ENCODE peak calls at places on chromosomes 11 and 22, in ten cellular contexts. One of them, this sample, is unnamed.

GRCh38 chr11:72821920-72822799 is 7.9 kb downstream of the ATG16L2 start:
- DNase-seq in naive thymus-derived CD4-positive, alpha-beta T cell: peak; percentile 74
- DNase-seq in RPMI7951: peak; percentile 80
- DNase-seq in stimulated activated CD8-positive, alpha-beta memory T cell treated with anti-CD3 and anti-CD28 coated beads, Interleukin-4, amount 100 ng/mL, for 48 hours: peak; percentile 83
- DNase-seq in substantia nigra: peak; percentile 70
- DNase-seq in GM19239: no peak
- DNase-seq in fibroblast of gingiva: peak; percentile 76
- DNase-seq in GM12891: no peak
- DNase-seq in left ventricle myocardium inferior: peak; percentile 88
- DNase-seq in Kasumi-1: no peak
- DNase-seq in this sample: peak; percentile 94

GRCh38 chr11:74453373-74453975 is 13.9 kb downstream of the KCNE3 start:
- DNase-seq in left ventricle myocardium inferior: peak; percentile 57
- DNase-seq in stimulated activated CD8-positive, alpha-beta memory T cell treated with anti-CD3 and anti-CD28 coated beads, Interleukin-4, amount 100 ng/mL, for 48 hours: peak; percentile 83
- DNase-seq in naive thymus-derived CD4-positive, alpha-beta T cell: peak; percentile 7
- DNase-seq in substantia nigra: no peak
- DNase-seq in Kasumi-1: peak; percentile 72
- DNase-seq in GM19239: peak; percentile 43
- DNase-seq in RPMI7951: peak; percentile 54
- DNase-seq in GM12891: peak; percentile 50
- DNase-seq in fibroblast of gingiva: peak; percentile 50
- DNase-seq in this sample: peak; percentile 70

GRCh38 chr11:68329496-68329895 is 17.1 kb downstream of the LRP5 start:
- DNase-seq in GM12891: no peak
- DNase-seq in Kasumi-1: no peak
- DNase-seq in stimulated activated CD8-positive, alpha-beta memory T cell treated with anti-CD3 and anti-CD28 coated beads, Interleukin-4, amount 100 ng/mL, for 48 hours: no peak
- DNase-seq in RPMI7951: no peak
- DNase-seq in naive thymus-derived CD4-positive, alpha-beta T cell: no peak
- DNase-seq in left ventricle myocardium inferior: no peak
- DNase-seq in GM19239: no peak
- DNase-seq in fibroblast of gingiva: no peak
- DNase-seq in substantia nigra: no peak
- DNase-seq in this sample: no peak

GRCh38 chr11:3954448-3955298 is 99.2 kb downstream of the STIM1 start:
- DNase-seq in GM19239: no peak
- DNase-seq in stimulated activated CD8-positive, alpha-beta memory T cell treated with anti-CD3 and anti-CD28 coated beads, Interleukin-4, amount 100 ng/mL, for 48 hours: no peak
- DNase-seq in fibroblast of gingiva: peak; percentile 12
- DNase-seq in left ventricle myocardium inferior: no peak
- DNase-seq in substantia nigra: no peak
- DNase-seq in GM12891: no peak
- DNase-seq in Kasumi-1: no peak
- DNase-seq in naive thymus-derived CD4-positive, alpha-beta T cell: no peak
- DNase-seq in RPMI7951: peak; percentile 21
- DNase-seq in this sample: no peak

GRCh38 chr22:23684051-23684450 is 6.8 kb upstream of the RGL4 start:
- DNase-seq in RPMI7951: no peak
- DNase-seq in naive thymus-derived CD4-positive, alpha-beta T cell: no peak
- DNase-seq in fibroblast of gingiva: no peak
- DNase-seq in Kasumi-1: no peak
- DNase-seq in left ventricle myocardium inferior: no peak
- DNase-seq in GM19239: no peak
- DNase-seq in substantia nigra: no peak
- DNase-seq in stimulated activated CD8-positive, alpha-beta memory T cell treated with anti-CD3 and anti-CD28 coated beads, Interleukin-4, amount 100 ng/mL, for 48 hours: no peak
- DNase-seq in GM12891: no peak
- DNase-seq in this sample: no peak

GRCh38 chr11:110207089-110207488 is 89.3 kb downstream of the RDX start:
- DNase-seq in stimulated activated CD8-positive, alpha-beta memory T cell treated with anti-CD3 and anti-CD28 coated beads, Interleukin-4, amount 100 ng/mL, for 48 hours: no peak
- DNase-seq in substantia nigra: no peak
- DNase-seq in GM19239: no peak
- DNase-seq in Kasumi-1: no peak
- DNase-seq in RPMI7951: no peak
- DNase-seq in naive thymus-derived CD4-positive, alpha-beta T cell: no peak
- DNase-seq in GM12891: no peak
- DNase-seq in fibroblast of gingiva: no peak
- DNase-seq in left ventricle myocardium inferior: no peak
- DNase-seq in this sample: no peak

GRCh38 chr22:28141614-28142013 is 222.6 kb upstream of the PITPNB start:
- DNase-seq in left ventricle myocardium inferior: no peak
- DNase-seq in fibroblast of gingiva: peak; percentile 48
- DNase-seq in substantia nigra: no peak
- DNase-seq in stimulated activated CD8-positive, alpha-beta memory T cell treated with anti-CD3 and anti-CD28 coated beads, Interleukin-4, amount 100 ng/mL, for 48 hours: no peak
- DNase-seq in GM12891: no peak
- DNase-seq in GM19239: no peak
- DNase-seq in Kasumi-1: no peak
- DNase-seq in naive thymus-derived CD4-positive, alpha-beta T cell: no peak
- DNase-seq in RPMI7951: peak; percentile 80
- DNase-seq in this sample: no peak

GRCh38 chr11:72578051-72578450 is 96.2 kb downstream of the PDE2A start:
- DNase-seq in substantia nigra: no peak
- DNase-seq in fibroblast of gingiva: no peak
- DNase-seq in RPMI7951: no peak
- DNase-seq in Kasumi-1: no peak
- DNase-seq in GM19239: no peak
- DNase-seq in left ventricle myocardium inferior: no peak
- DNase-seq in stimulated activated CD8-positive, alpha-beta memory T cell treated with anti-CD3 and anti-CD28 coated beads, Interleukin-4, amount 100 ng/mL, for 48 hours: no peak
- DNase-seq in GM12891: no peak
- DNase-seq in naive thymus-derived CD4-positive, alpha-beta T cell: no peak
- DNase-seq in this sample: peak; percentile 4

GRCh38 chr11:61336171-61336935 is 3.3 kb downstream of the TKFC start:
- DNase-seq in fibroblast of gingiva: peak; percentile 55
- DNase-seq in Kasumi-1: peak; percentile 74
- DNase-seq in left ventricle myocardium inferior: peak; percentile 71
- DNase-seq in GM19239: peak; percentile 95
- DNase-seq in substantia nigra: no peak
- DNase-seq in RPMI7951: peak; percentile 68
- DNase-seq in GM12891: peak; percentile 93
- DNase-seq in stimulated activated CD8-positive, alpha-beta memory T cell treated with anti-CD3 and anti-CD28 coated beads, Interleukin-4, amount 100 ng/mL, for 48 hours: peak; percentile 86
- DNase-seq in naive thymus-derived CD4-positive, alpha-beta T cell: peak; percentile 75
- DNase-seq in this sample: peak; percentile 86

GRCh38 chr11:72072348-72072747 is 8.0 kb downstream of the NUMA1 start:
- DNase-seq in GM12891: no peak
- DNase-seq in RPMI7951: peak; percentile 89
- DNase-seq in naive thymus-derived CD4-positive, alpha-beta T cell: no peak
- DNase-seq in Kasumi-1: no peak
- DNase-seq in stimulated activated CD8-positive, alpha-beta memory T cell treated with anti-CD3 and anti-CD28 coated beads, Interleukin-4, amount 100 ng/mL, for 48 hours: no peak
- DNase-seq in left ventricle myocardium inferior: no peak
- DNase-seq in substantia nigra: no peak
- DNase-seq in GM19239: no peak
- DNase-seq in fibroblast of gingiva: peak; percentile 73
- DNase-seq in this sample: no peak